ENCODE peak calls at places on chromosomes 2 and 18, in seven cellular contexts. H is PC-3, T is GM20000, E is H9, O is fibroblast of mammary gland, S is K562, M is M059J. L is an unnamed sample.

GRCh38 chr2:230866704-230867561 is 2.2 kb downstream of the ITM2C start:
- DNase-seq in H (peak; percentile 26), T (no peak), E (no peak), O (peak; percentile 7), S (no peak), M (peak; percentile 30), L (no peak)

GRCh38 chr2:191847764-191848163 is 876 bp upstream of the CAVIN2 start:
- DNase-seq in H (no peak), T (no peak), E (no peak), O (no peak), S (no peak), M (no peak), L (no peak)

GRCh38 chr2:240508832-240509545 is 48.8 kb downstream of the ANKMY1 start:
- DNase-seq in H (no peak), T (no peak), E (peak; percentile 16), O (no peak), S (no peak), M (no peak), L (no peak)

GRCh38 chr2:4507706-4508105 is 804.3 kb downstream of the DCDC2C start:
- DNase-seq in H (no peak), T (no peak), E (no peak), O (no peak), S (no peak), M (no peak), L (no peak)

GRCh38 chr2:216694201-216694825 is 1.0 kb downstream of the IGFBP5 start:
- DNase-seq in H (peak; percentile 54), T (no peak), E (peak; percentile 72), O (no peak), S (no peak), M (peak; percentile 64), L (peak; percentile 68)

GRCh38 chr2:79219383-79219988 is 59.9 kb upstream of the REG3A start:
- DNase-seq in H (peak; percentile 62), T (peak; percentile 34), E (peak; percentile 57), O (peak; percentile 59), S (peak; percentile 58), M (peak; percentile 17), L (peak; percentile 49)

GRCh38 chr2:37231251-37232130 is at the start of the genes CEBPZ and NDUFAF7:
- DNase-seq in H (peak; percentile 94), T (peak; percentile 87), E (peak; percentile 85), O (peak; percentile 93), S (peak; percentile 80), M (peak; percentile 93), L (peak; percentile 82)

GRCh38 chr2:8803658-8804379 is 33.6 kb downstream of the KIDINS220 start:
- DNase-seq in H (peak; percentile 99), T (peak; percentile 67), E (no peak), O (peak; percentile 96), S (peak; percentile 65), M (peak; percentile 89), L (no peak)

GRCh38 chr2:230913812-230914211 is 11.2 kb downstream of the GPR55 start:
- DNase-seq in H (no peak), T (peak; percentile 49), E (peak; percentile 12), O (no peak), S (no peak), M (no peak), L (no peak)

GRCh38 chr2:220134756-220135534 is 507.5 kb downstream of the SLC4A3 start:
- DNase-seq in H (peak; percentile 39), T (no peak), E (no peak), O (peak; percentile 11), S (no peak), M (peak; percentile 37), L (no peak)

GRCh38 chr2:192398236-192398635 is 203.5 kb upstream of the TMEFF2 start:
- DNase-seq in H (no peak), T (no peak), E (no peak), O (no peak), S (no peak), M (no peak), L (no peak)

GRCh38 chr2:8494151-8494550 is 187.7 kb upstream of the ID2 start:
- DNase-seq in H (no peak), T (no peak), E (no peak), O (no peak), S (no peak), M (no peak), L (no peak)

GRCh38 chr2:71101656-71102055 is 28.4 kb downstream of the MCEE start:
- DNase-seq in H (peak; percentile 15), T (no peak), E (no peak), O (peak; percentile 92), S (no peak), M (peak; percentile 88), L (no peak)

GRCh38 chr2:118853647-118854367 is 6.4 kb upstream of the EN1 start:
- DNase-seq in H (no peak), T (no peak), E (peak; percentile 46), O (no peak), S (no peak), M (no peak), L (no peak)

GRCh38 chr2:55839182-55839819 is 84.3 kb downstream of the EFEMP1 start:
- DNase-seq in H (peak; percentile 96), T (no peak), E (no peak), O (no peak), S (no peak), M (peak; percentile 50), L (no peak)

GRCh38 chr2:119836455-119837142 is 76.9 kb downstream of the PTPN4 start:
- DNase-seq in H (no peak), T (no peak), E (no peak), O (no peak), S (no peak), M (no peak), L (no peak)

GRCh38 chr2:50720695-50721314 is 311.1 kb downstream of the NRXN1 start:
- DNase-seq in H (no peak), T (no peak), E (peak; percentile 57), O (no peak), S (no peak), M (no peak), L (no peak)

GRCh38 chr2:106847366-106847765 is 38.6 kb downstream of the ST6GAL2 start:
- DNase-seq in H (no peak), T (no peak), E (no peak), O (no peak), S (no peak), M (no peak), L (no peak)

GRCh38 chr18:629303-630150 is 27.9 kb upstream of the TYMS start:
- DNase-seq in H (no peak), T (no peak), E (no peak), O (no peak), S (no peak), M (no peak), L (no peak)

GRCh38 chr2:148124271-148124670 is 103.4 kb downstream of the MBD5 start:
- DNase-seq in H (no peak), T (no peak), E (no peak), O (peak; percentile 12), S (no peak), M (peak; percentile 8), L (no peak)

GRCh38 chr2:135819211-135819610 is 17.8 kb downstream of the LCT start:
- DNase-seq in H (peak; percentile 36), T (no peak), E (peak; percentile 65), O (peak; percentile 45), S (peak; percentile 43), M (peak; percentile 29), L (no peak)

GRCh38 chr2:24191848-24192247 is 17.0 kb downstream of the FAM228A start:
- DNase-seq in H (no peak), T (no peak), E (no peak), O (no peak), S (no peak), M (no peak), L (no peak)